ENCODE peak calls at places on chromosomes 4 and X, in eight cellular contexts. G is PC-3, C is MM.1S, U is IMR-90, Q is fibroblast of lung, N is K562, H is neural progenitor cell, Z is SK-N-SH. K is an unnamed sample.
A peak's percentile ranks its signal among the peaks of the same experiment; 100 is the strongest.

GRCh38 chr4:143207555-143207954 is 22.8 kb downstream of the USP38 start:
- DNase-seq in G (peak; percentile 44), C (peak; percentile 38), U (peak; percentile 50), Q (peak; percentile 45), N (no peak), H (no peak), Z (peak; percentile 15), K (peak; percentile 16)

GRCh38 chr4:65861993-65862392 is 191.7 kb upstream of the EPHA5 start:
- DNase-seq in G (no peak), C (no peak), U (no peak), Q (no peak), N (no peak), H (peak; percentile 7), Z (no peak), K (no peak)

GRCh38 chr4:14844059-14844458 is 158.2 kb upstream of the CPEB2 start:
- DNase-seq in G (no peak), C (no peak), U (no peak), Q (no peak), N (no peak), H (no peak), Z (no peak), K (peak; percentile 18)

GRCh38 chr4:73662709-73663546 is 42.7 kb upstream of the RASSF6 start:
- DNase-seq in G (peak; percentile 91), C (peak; percentile 20), U (peak; percentile 77), Q (peak; percentile 83), N (peak; percentile 58), H (no peak), Z (no peak), K (peak; percentile 64)

GRCh38 chr4:1408418-1408817 is 2.2 kb upstream of the NKX1-1 start:
- DNase-seq in G (no peak), C (no peak), U (no peak), Q (no peak), N (no peak), H (no peak), Z (peak; percentile 65), K (no peak)

GRCh38 chr4:25913056-25913850 is 767 bp upstream of the SMIM20 start:
- DNase-seq in G (no peak), C (peak; percentile 33), U (peak; percentile 47), Q (no peak), N (no peak), H (peak; percentile 87), Z (peak; percentile 52), K (no peak)

GRCh38 chrX:46208225-46208854 is 336.9 kb downstream of the ZNF674 start:
- DNase-seq in G (peak; percentile 60), C (peak; percentile 74), U (no peak), Q (peak; percentile 3), N (no peak), H (no peak), Z (no peak), K (peak; percentile 65)

GRCh38 chr4:112515278-112516075 is 503 bp downstream of the NEUROG2 start:
- DNase-seq in G (peak; percentile 18), C (peak; percentile 50), U (no peak), Q (no peak), N (peak; percentile 25), H (peak; percentile 68), Z (peak; percentile 75), K (peak; percentile 47)

GRCh38 chr4:80202784-80203553 is 5.7 kb downstream of the PRDM8 start:
- DNase-seq in G (no peak), C (peak; percentile 52), U (peak; percentile 35), Q (no peak), N (no peak), H (peak; percentile 77), Z (no peak), K (no peak)

GRCh38 chrX:37491686-37492085 is 79.8 kb upstream of the LANCL3 start:
- DNase-seq in G (no peak), C (no peak), U (no peak), Q (no peak), N (no peak), H (no peak), Z (no peak), K (no peak)

GRCh38 chrX:136750364-136750763 is 30.4 kb downstream of the ARHGEF6 start:
- DNase-seq in G (no peak), C (no peak), U (no peak), Q (no peak), N (peak; percentile 18), H (no peak), Z (no peak), K (peak; percentile 15)

GRCh38 chrX:66632473-66632872 is 6.4 kb downstream of the EDA2R start:
- DNase-seq in G (no peak), C (no peak), U (peak; percentile 28), Q (no peak), N (no peak), H (no peak), Z (no peak), K (peak; percentile 21)

GRCh38 chrX:154436597-154437397 is at the start of gene GDI1:
- DNase-seq in G (peak; percentile 33), C (peak; percentile 21), U (peak; percentile 22), Q (peak; percentile 31), N (peak; percentile 66), H (peak; percentile 80), Z (peak; percentile 91), K (no peak)

GRCh38 chrX:130245441-130245840 is 23.3 kb downstream of the ZNF280C start:
- DNase-seq in G (no peak), C (no peak), U (peak; percentile 78), Q (peak; percentile 50), N (no peak), H (no peak), Z (no peak), K (no peak)

GRCh38 chrX:97524340-97524739 is 640.6 kb downstream of the RPA4 start:
- DNase-seq in G (peak; percentile 67), C (no peak), U (peak; percentile 12), Q (no peak), N (no peak), H (no peak), Z (no peak), K (no peak)

GRCh38 chr4:90357117-90357710 is 230.0 kb downstream of the CCSER1 start:
- DNase-seq in G (peak; percentile 58), C (peak; percentile 69), U (peak; percentile 77), Q (peak; percentile 89), N (peak; percentile 28), H (peak; percentile 61), Z (peak; percentile 47), K (peak; percentile 36)

GRCh38 chr4:61374612-61374920 is 174.4 kb downstream of the ADGRL3 start:
- DNase-seq in G (peak; percentile 50), C (no peak), U (peak; percentile 0), Q (no peak), N (no peak), H (peak; percentile 25), Z (no peak), K (no peak)

GRCh38 chrX:70176938-70177533 is at the start of gene DGAT2L6:
- DNase-seq in G (no peak), C (no peak), U (no peak), Q (no peak), N (peak; percentile 58), H (no peak), Z (no peak), K (no peak)

GRCh38 chr4:183400035-183400434 is 44.4 kb upstream of the CDKN2AIP start:
- DNase-seq in G (no peak), C (no peak), U (no peak), Q (no peak), N (no peak), H (no peak), Z (no peak), K (no peak)

GRCh38 chr4:183399616-183400015 is 44.8 kb upstream of the CDKN2AIP start:
- DNase-seq in G (no peak), C (no peak), U (no peak), Q (no peak), N (no peak), H (no peak), Z (no peak), K (no peak)

GRCh38 chr4:183399166-183399565 is 45.3 kb upstream of the CDKN2AIP start:
- DNase-seq in G (no peak), C (no peak), U (no peak), Q (no peak), N (peak; percentile 19), H (no peak), Z (peak; percentile 36), K (no peak)

GRCh38 chr4:183397741-183398297 is 46.6 kb upstream of the CDKN2AIP start:
- DNase-seq in G (no peak), C (no peak), U (no peak), Q (no peak), N (no peak), H (no peak), Z (no peak), K (no peak)

GRCh38 chr4:183398298-183399129 is 45.9 kb upstream of the CDKN2AIP start:
- DNase-seq in G (peak; percentile 68), C (peak; percentile 70), U (peak; percentile 69), Q (peak; percentile 69), N (peak; percentile 86), H (peak; percentile 87), Z (peak; percentile 94), K (peak; percentile 59)
- H2AFZ ChIP-seq in G (peak overlapping the region; percentile 86), C (peak overlapping the region; percentile 87), U (peak overlapping the region; percentile 90), Q (peak overlapping the region; percentile 88), N (peak overlapping the region; percentile 92), H (peak overlapping the region; percentile 94), Z (peak overlapping the region; percentile 93), K (peak overlapping the region; percentile 100)

GRCh38 chrX:155441097-155441496 is 17.3 kb downstream of the F8A3 start:
- DNase-seq in G (no peak), C (no peak), U (no peak), Q (no peak), N (no peak), H (no peak), Z (no peak), K (no peak)
- H3K9me3 ChIP-seq in G (no peaks in the 10 kb centered on the region), C (no peaks in the 10 kb centered on the region), U (peaks cover 16% of the 10 kb centered on the region), Q (no peaks in the 10 kb centered on the region), N (no peaks in the 10 kb centered on the region), H (peaks cover 9% of the 10 kb centered on the region), Z (peaks cover 4% of the 10 kb centered on the region), K (peaks cover 34% of the 10 kb centered on the region)

DNA sequence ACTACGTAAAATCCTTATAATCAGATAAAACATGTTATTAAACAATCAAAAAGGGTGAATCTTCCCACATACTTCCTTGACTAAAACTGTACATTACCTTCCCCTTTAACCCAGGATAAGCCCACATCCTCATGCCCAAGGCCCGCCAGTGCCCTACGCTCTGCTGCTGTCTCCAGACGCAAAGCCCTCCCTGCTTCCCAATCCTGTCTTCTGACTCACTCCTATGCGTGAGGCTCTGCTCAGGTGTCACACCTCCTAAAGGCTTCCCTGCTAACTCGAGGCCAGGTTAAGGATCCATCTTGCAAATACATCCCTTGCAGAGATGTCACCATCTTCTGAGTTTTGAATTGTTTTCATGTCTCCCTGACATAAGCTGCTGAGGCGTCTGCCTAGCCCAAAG is 61.6 kb downstream of the STX18 start:
- DNase-seq in G (no peak), C (no peak), U (no peak), Q (no peak), N (no peak), H (no peak), Z (no peak), K (no peak)
- H4K20me1 ChIP-seq in G (no peaks in the 10 kb centered on the region), C (no peaks in the 10 kb centered on the region), U (peaks cover 20% of the 10 kb centered on the region), Q (no peaks in the 10 kb centered on the region), N (peaks cover 28% of the 10 kb centered on the region), H (peaks cover under 1% of the 10 kb centered on the region), Z (peaks cover 4% of the 10 kb centered on the region), K (no peaks in the 10 kb centered on the region)

DNA sequence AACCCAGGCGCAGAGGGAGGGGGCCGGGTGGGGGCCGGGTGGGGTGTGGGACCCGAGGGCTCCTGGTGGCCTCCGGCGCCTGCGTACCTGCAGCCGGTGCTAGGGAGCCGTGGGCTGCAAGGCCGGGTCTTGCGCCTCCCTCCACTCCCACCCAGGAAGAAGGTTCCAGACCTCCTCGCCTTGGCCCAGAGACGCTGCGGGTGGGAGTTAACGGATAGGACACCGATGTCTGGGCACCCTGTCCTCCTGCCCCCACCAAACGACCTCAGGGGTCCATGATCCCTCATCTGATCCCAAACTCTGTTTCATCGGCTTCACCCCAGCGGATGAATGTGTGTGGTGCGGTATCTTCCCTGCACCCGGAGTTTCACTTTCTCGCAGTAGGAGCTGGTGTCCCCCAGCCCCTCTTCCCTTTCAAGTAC is 927 bp downstream of the MSX1 start:
- DNase-seq in G (no peak), C (peak; percentile 30), U (peak; percentile 35), Q (no peak), N (no peak), H (no peak), Z (no peak), K (no peak)
- H2AFZ ChIP-seq in G (peak overlapping the region; percentile 71), C (peak overlapping the region; percentile 59), U (peak overlapping the region; percentile 94), Q (peak overlapping the region; percentile 68), N (no peak overlapping the region), H (no peak overlapping the region), Z (peak overlapping the region; percentile 72), K (peak overlapping the region; percentile 75)

K was measured in mammary epithelial cell.